ENCODE peak calls at places on chromosomes 5 and 9, in seven cellular contexts. Z, A, H, C, O, X and U are unnamed samples.

GRCh38 chr5:17216176-17216973 is 1.1 kb upstream of the BASP1 start:
- DNase-seq in Z (peak), A (peak), H (peak), C (no peak), O (peak), X (peak), U (no peak)

GRCh38 chr5:114430532-114430931 is 68.7 kb downstream of the KCNN2 start:
- DNase-seq in Z (no peak), A (no peak), H (no peak), C (no peak), O (no peak), X (no peak), U (no peak)

GRCh38 chr5:74626386-74627222 is 13.9 kb downstream of the ENC1 start:
- DNase-seq in Z (no peak), A (no peak), H (no peak), C (no peak), O (no peak), X (no peak), U (no peak)

GRCh38 chr5:5278815-5279381 is 138.8 kb downstream of the ADAMTS16 start:
- DNase-seq in Z (no peak), A (no peak), H (no peak), C (no peak), O (no peak), X (no peak), U (no peak)

GRCh38 chr5:123094919-123095693 is 6.1 kb downstream of the PRDM6 start:
- DNase-seq in Z (no peak), A (no peak), H (no peak), C (no peak), O (no peak), X (peak), U (no peak)

GRCh38 chr5:95184924-95185323 is 100.0 kb downstream of the MCTP1 start:
- DNase-seq in Z (no peak), A (no peak), H (no peak), C (no peak), O (no peak), X (no peak), U (no peak)

GRCh38 chr9:70407081-70407503 is 7.4 kb downstream of the KLF9 start:
- DNase-seq in Z (no peak), A (no peak), H (no peak), C (no peak), O (no peak), X (no peak), U (peak)

GRCh38 chr5:87211676-87212075 is 56.0 kb upstream of the RASA1 start:
- DNase-seq in Z (no peak), A (no peak), H (no peak), C (no peak), O (no peak), X (no peak), U (no peak)

GRCh38 chr5:10499066-10499465 is 57.4 kb downstream of the ROPN1L start:
- DNase-seq in Z (no peak), A (no peak), H (no peak), C (no peak), O (no peak), X (no peak), U (no peak)

GRCh38 chr5:127450046-127450445 is 67.4 kb upstream of the PRRC1 start:
- DNase-seq in Z (no peak), A (no peak), H (no peak), C (no peak), O (no peak), X (no peak), U (no peak)

GRCh38 chr5:154221371-154221896 is 30.9 kb downstream of the GALNT10 start:
- DNase-seq in Z (peak), A (no peak), H (no peak), C (no peak), O (no peak), X (no peak), U (peak)

GRCh38 chr9:122754825-122755224 is 12.7 kb downstream of the OR1L6 start:
- DNase-seq in Z (no peak), A (no peak), H (no peak), C (no peak), O (no peak), X (no peak), U (no peak)

GRCh38 chr5:176694146-176694545 is 46.9 kb downstream of the TSPAN17 start:
- DNase-seq in Z (no peak), A (no peak), H (no peak), C (no peak), O (no peak), X (no peak), U (no peak)

GRCh38 chr5:11407553-11408145 is 496.6 kb downstream of the CTNND2 start:
- DNase-seq in Z (no peak), A (no peak), H (no peak), C (no peak), O (no peak), X (no peak), U (no peak)

GRCh38 chr5:180328296-180329137 is 24.6 kb downstream of the GFPT2 start:
- DNase-seq in Z (peak), A (peak), H (peak), C (peak), O (peak), X (peak), U (no peak)

GRCh38 chr5:52996966-52997365 is 7.8 kb downstream of the ITGA2 start:
- DNase-seq in Z (no peak), A (no peak), H (no peak), C (no peak), O (no peak), X (no peak), U (no peak)

GRCh38 chr5:181181650-181182565 is 23.1 kb downstream of the TRIM7 start:
- DNase-seq in Z (peak), A (peak), H (peak), C (no peak), O (peak), X (no peak), U (no peak)

GRCh38 chr5:15525679-15526275 is 25.8 kb downstream of the FBXL7 start:
- DNase-seq in Z (no peak), A (no peak), H (no peak), C (no peak), O (no peak), X (no peak), U (no peak)

GRCh38 chr9:128631636-128632035 is 25.0 kb downstream of the DYNC2I2 start:
- DNase-seq in Z (no peak), A (no peak), H (no peak), C (no peak), O (no peak), X (peak), U (no peak)

GRCh38 chr5:132387649-132388117 is 18.2 kb downstream of the SLC22A5 start:
- DNase-seq in Z (no peak), A (no peak), H (no peak), C (no peak), O (peak), X (no peak), U (peak)

GRCh38 chr5:94618029-94618492 is 343 bp downstream of the KIAA0825 start:
- DNase-seq in Z (peak), A (peak), H (peak), C (no peak), O (no peak), X (peak), U (peak)

GRCh38 chr5:138065102-138065501 is 18.7 kb upstream of the WNT8A start:
- DNase-seq in Z (no peak), A (peak), H (no peak), C (no peak), O (no peak), X (no peak), U (no peak)

GRCh38 chr5:3659907-3660306 is 64.3 kb downstream of the IRX1 start:
- DNase-seq in Z (no peak), A (no peak), H (no peak), C (no peak), O (no peak), X (no peak), U (no peak)

GRCh38 chr5:41772785-41773442 is 97.3 kb downstream of the OXCT1 start:
- DNase-seq in Z (no peak), A (no peak), H (no peak), C (no peak), O (no peak), X (no peak), U (no peak)

GRCh38 chr5:99441235-99441634 is 512.4 kb upstream of the CHD1 start:
- DNase-seq in Z (no peak), A (no peak), H (no peak), C (no peak), O (no peak), X (no peak), U (no peak)

GRCh38 chr5:174777545-174777944 is 53.2 kb downstream of the MSX2 start:
- DNase-seq in Z (no peak), A (no peak), H (no peak), C (no peak), O (no peak), X (no peak), U (no peak)

GRCh38 chr5:151739939-151740335 is 18.5 kb downstream of the ATOX1 start:
- DNase-seq in Z (no peak), A (no peak), H (no peak), C (no peak), O (no peak), X (no peak), U (peak)

GRCh38 chr9:28909526-28909925 is 1336.2 kb upstream of the C9orf72 start:
- DNase-seq in Z (no peak), A (no peak), H (no peak), C (no peak), O (no peak), X (no peak), U (no peak)

GRCh38 chr9:114829686-114830085 is 23.8 kb upstream of the TNFSF15 start:
- DNase-seq in Z (no peak), A (no peak), H (no peak), C (no peak), O (no peak), X (no peak), U (no peak)

GRCh38 chr5:164256351-164256750 is 750.9 kb downstream of the MAT2B start:
- DNase-seq in Z (no peak), A (no peak), H (no peak), C (no peak), O (no peak), X (no peak), U (no peak)

GRCh38 chr5:74040065-74040551 is 414.1 kb downstream of the ARHGEF28 start:
- DNase-seq in Z (no peak), A (no peak), H (no peak), C (no peak), O (no peak), X (no peak), U (peak)

GRCh38 chr9:129996161-129996849 is 46.7 kb downstream of the FNBP1 start:
- DNase-seq in Z (no peak), A (no peak), H (no peak), C (no peak), O (no peak), X (no peak), U (no peak)

GRCh38 chr9:132241840-132242620 is 80.2 kb downstream of the NTNG2 start:
- DNase-seq in Z (peak), A (no peak), H (peak), C (no peak), O (peak), X (peak), U (no peak)

GRCh38 chr5:105544300-105544699 is 1981.7 kb upstream of the NUDT12 start:
- DNase-seq in Z (no peak), A (no peak), H (no peak), C (no peak), O (no peak), X (no peak), U (no peak)

GRCh38 chr5:51376504-51376903 is 6.7 kb upstream of the ISL1 start:
- DNase-seq in Z (no peak), A (no peak), H (no peak), C (no peak), O (no peak), X (no peak), U (no peak)

GRCh38 chr5:10556893-10557746 is 6.8 kb upstream of the ANKRD33B start:
- DNase-seq in Z (no peak), A (no peak), H (peak), C (no peak), O (no peak), X (no peak), U (no peak)

DNA sequence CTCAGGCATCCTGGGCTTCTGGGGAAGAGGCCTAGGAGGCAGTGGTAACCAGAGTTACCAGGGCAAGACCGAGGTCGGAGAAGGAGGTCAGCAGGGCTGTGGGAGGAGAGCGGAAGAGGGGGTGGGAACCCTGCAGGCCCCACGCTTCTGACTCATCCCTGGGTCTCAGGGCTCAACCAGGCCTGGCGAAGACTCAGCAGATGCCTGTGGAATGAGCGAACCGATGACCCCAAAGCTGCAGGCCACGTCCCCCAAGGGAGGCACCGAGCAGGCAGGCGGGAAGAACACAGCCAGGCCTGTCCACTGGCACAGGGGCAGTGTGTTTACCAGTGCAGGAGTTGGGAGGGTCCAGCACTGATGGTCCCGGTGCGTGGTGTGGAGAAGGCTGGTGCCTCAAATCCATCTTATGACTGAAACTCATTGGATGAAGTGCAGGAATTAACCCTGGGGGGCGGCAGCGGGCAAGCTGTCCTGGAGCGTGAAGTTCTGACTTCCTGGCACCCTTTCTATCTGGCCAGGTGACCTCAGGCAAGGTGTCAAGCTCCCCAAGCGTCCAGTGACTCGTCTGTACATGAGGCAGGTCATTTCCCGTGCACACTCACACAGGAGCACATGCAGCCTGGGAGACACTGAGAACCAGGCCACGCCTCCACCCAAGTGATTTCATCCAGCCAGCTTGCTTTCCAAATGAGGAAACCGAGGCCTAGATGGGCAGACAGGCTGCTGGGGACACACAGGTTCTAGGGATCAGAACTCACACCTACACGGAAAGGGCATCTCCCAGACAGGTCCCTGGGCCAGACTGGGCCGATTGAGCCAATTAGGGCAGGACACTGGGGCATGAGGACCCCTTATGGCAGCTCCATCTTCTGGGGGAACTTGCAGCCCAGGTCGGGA is 69.1 kb downstream of the ADAMTS2 start:
- DNase-seq in Z (no peak), A (no peak), H (no peak), C (no peak), O (peak), X (peak), U (peak)
- H3K4me3 ChIP-seq in Z (no peak), A (no peak), H (no peak), C (no peak), O (no peak), X (no peak), U (no peak)

GRCh38 chr5:141040093-141040762 is 10.9 kb upstream of the PCDHB1 start:
- DNase-seq in Z (peak), A (no peak), H (peak), C (no peak), O (peak), X (peak), U (no peak)
- TF ChIP-seq CTCF in Z (peak), A (no peak), H (peak), C (no peak), O (peak), X (peak), U (no peak)

GRCh38 chr5:135476615-135477493 is 24.7 kb upstream of the TIFAB start:
- DNase-seq in Z (no peak), A (peak), H (no peak), C (no peak), O (no peak), X (no peak), U (no peak)
- H3K4me3 ChIP-seq in Z (no peak), A (no peak), H (no peak), C (no peak), O (no peak), X (no peak), U (no peak)

DNA sequence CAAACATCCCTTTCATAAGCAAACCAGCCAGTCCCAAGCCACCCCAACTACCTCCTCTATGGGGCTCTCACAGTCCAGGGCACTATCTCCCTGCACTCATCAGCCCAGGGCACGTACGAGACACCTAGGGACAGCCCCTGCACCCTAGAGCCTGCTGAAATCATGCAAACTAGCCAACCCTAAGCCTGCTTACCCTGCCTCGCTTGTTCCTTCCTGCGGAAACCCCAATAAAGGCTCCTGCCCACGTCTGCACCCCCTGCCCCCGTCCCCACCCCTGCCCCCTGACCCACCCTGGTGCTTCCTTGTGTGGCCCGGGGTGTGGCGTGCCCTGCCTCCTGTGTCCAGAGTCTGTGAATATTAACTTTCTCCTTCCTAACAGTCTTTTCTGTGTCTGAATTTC is 135.9 kb downstream of the GADD45G start:
- DNase-seq in Z (peak), A (no peak), H (no peak), C (no peak), O (no peak), X (no peak), U (no peak)
- TF ChIP-seq CTCF in Z (no peak), A (no peak), H (no peak), C (no peak), O (no peak), X (no peak), U (no peak)

DNA sequence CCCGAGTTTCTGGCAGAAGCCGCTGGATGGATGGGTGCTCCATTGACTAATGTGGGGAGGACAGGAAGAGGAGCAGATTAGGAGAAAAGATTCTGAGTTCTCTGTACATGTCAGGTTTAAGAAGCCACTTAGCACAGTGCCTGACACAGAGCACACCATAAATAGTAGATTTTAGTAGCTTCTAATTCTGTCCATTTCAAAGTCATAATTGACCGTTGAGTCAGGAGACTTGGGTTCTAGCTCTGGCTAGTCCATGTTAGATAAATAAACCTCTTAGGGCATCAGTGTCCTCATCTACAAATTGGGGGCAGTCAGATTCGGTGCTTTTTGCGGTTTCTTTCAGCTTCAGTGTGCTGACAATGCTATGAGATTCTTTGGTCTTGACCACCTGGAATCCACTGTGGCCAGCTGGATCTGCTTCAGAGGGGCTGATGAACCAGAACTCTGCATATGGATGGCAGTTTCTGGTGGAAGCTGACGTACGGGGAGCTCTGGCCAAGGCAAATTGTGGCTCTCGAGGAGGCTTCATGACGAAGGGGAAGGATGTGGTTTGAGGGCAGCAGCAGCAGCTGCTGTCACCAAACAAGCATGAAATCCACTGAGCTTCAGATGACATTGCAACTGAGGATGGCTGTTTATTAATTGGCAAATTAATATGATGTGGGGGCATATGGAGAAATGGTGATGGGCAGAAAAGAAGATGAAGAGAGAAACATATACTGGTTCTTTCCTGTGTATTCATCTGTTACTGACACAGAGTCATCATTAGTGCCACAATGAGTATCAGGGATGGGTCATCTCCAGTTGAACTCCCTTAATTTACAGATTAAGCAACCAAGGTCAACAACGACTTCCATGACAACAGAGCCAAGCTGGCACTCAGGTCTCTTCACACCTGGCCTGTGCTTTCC is 134.4 kb downstream of the AOPEP start:
- DNase-seq in Z (peak), A (no peak), H (no peak), C (peak), O (no peak), X (no peak), U (peak)
- H3K4me3 ChIP-seq in Z (peak), A (no peak), H (no peak), C (no peak), O (no peak), X (no peak), U (no peak)